ENCODE peak calls at places on chromosomes 16 and 17, in six cellular contexts. R is ovary, Q is AG04450, J is NCI-H510A treated with DMSO at 0.1 percent for 48 hours, L is amniotic stem cell, X is endothelial cell. I is an unnamed sample.

GRCh38 chr17:65751263-65751662 is 189.8 kb upstream of the AXIN2 start:
- DNase-seq in R (no peak), Q (no peak), L (no peak), J (no peak), X (no peak), I (no peak)

GRCh38 chr16:16028311-16028999 is 79.0 kb downstream of the ABCC1 start:
- DNase-seq in J (no peak), L (no peak), X (no peak), R (no peak), Q (no peak), I (no peak)

GRCh38 chr16:12119562-12119961 is 143.0 kb downstream of the SNX29 start:
- DNase-seq in Q (no peak), J (no peak), L (no peak), X (no peak), R (peak), I (no peak)

GRCh38 chr16:3839402-3840184 is 40.9 kb downstream of the CREBBP start:
- DNase-seq in J (no peak), L (no peak), R (no peak), X (no peak), Q (no peak), I (no peak)

GRCh38 chr17:6505425-6506142 is 50.8 kb downstream of the PITPNM3 start:
- DNase-seq in J (no peak), L (no peak), X (no peak), Q (no peak), R (no peak), I (no peak)

GRCh38 chr17:57099165-57099564 is 14.1 kb downstream of the AKAP1 start:
- DNase-seq in L (no peak), J (no peak), X (no peak), R (no peak), Q (no peak), I (no peak)

GRCh38 chr17:52388941-52389340 is 230.4 kb upstream of the CA10 start:
- DNase-seq in X (no peak), R (no peak), Q (no peak), J (no peak), L (no peak), I (no peak)

GRCh38 chr16:49592507-49593422 is 219.2 kb downstream of the C16orf78 start:
- DNase-seq in R (peak), X (peak), L (no peak), Q (no peak), J (peak), I (no peak)

GRCh38 chr16:61575617-61576016 is 460.6 kb downstream of the CDH8 start:
- DNase-seq in J (no peak), X (no peak), Q (no peak), L (no peak), R (no peak), I (no peak)

I was measured in NCI-H2029.